ENCODE peak calls at places on chromosomes 2 and 18, in four cellular contexts. P is NCI-H1694 treated with DMSO at 0.1 percent for 48 hours, Z is HFF-Myc, Y is fibroblast of the conjunctiva. D is an unnamed sample.

GRCh38 chr18:47585914-47586313 is 334.5 kb upstream of the SKOR2 start:
- DNase-seq in Y (no peak), P (no peak), Z (no peak), D (no peak)

GRCh38 chr2:139864821-139865302 is 1084.7 kb upstream of the NXPH2 start:
- DNase-seq in P (no peak), Y (no peak), Z (no peak), D (no peak)

GRCh38 chr18:3594760-3595241 is 144.8 kb downstream of the TGIF1 start:
- DNase-seq in P (no peak), Y (no peak), Z (no peak), D (no peak)

GRCh38 chr2:159807183-159808037 is 9.4 kb upstream of the CD302 start:
- DNase-seq in P (peak), Z (peak), Y (peak), D (peak)

GRCh38 chr2:190862067-190862466 is 18.6 kb upstream of the GLS start:
- DNase-seq in Z (no peak), Y (no peak), P (no peak), D (no peak)

GRCh38 chr2:73984203-73984921 is at the start of gene TET3:
- DNase-seq in P (no peak), Y (no peak), Z (no peak), D (no peak)

GRCh38 chr2:24461685-24462084 is 29.4 kb upstream of the NCOA1 start:
- DNase-seq in Z (no peak), P (no peak), Y (no peak), D (no peak)

GRCh38 chr2:205712508-205712907 is 30.2 kb downstream of the NRP2 start:
- DNase-seq in P (no peak), Z (no peak), Y (no peak), D (no peak)

GRCh38 chr18:10230072-10230471 is 224.4 kb upstream of the APCDD1 start:
- DNase-seq in Y (peak), P (no peak), Z (peak), D (peak)

D was measured in COLO829.